ENCODE peak calls at places on chromosomes 5 and 9, in ten cellular contexts. B is AG04449, X is heart right ventricle, V is D341Med, W is NCI-H2081, I is M059J, U is fibroblast of the conjunctiva, N is stomach, Z is activated gamma-delta T cell, T is WTC11. D is an unnamed sample.

GRCh38 chr9:136667940-136668760 is 5.4 kb downstream of the EGFL7 start:
- DNase-seq in B (no peak), X (no peak), V (no peak), W (no peak), I (no peak), U (no peak), N (no peak), Z (no peak), T (no peak), D (no peak)

GRCh38 chr5:9207820-9208418 is 338.0 kb downstream of the SEMA5A start:
- DNase-seq in B (no peak), X (no peak), V (no peak), W (peak), I (peak), U (peak), N (no peak), Z (no peak), T (no peak), D (peak)

GRCh38 chr9:92188969-92189781 is 74.0 kb upstream of the SPTLC1 start:
- DNase-seq in B (no peak), X (no peak), V (no peak), W (no peak), I (no peak), U (no peak), N (no peak), Z (no peak), T (no peak), D (no peak)

GRCh38 chr5:98573834-98574233 is 199.6 kb upstream of the RGMB start:
- DNase-seq in B (no peak), X (no peak), V (no peak), W (no peak), I (no peak), U (no peak), N (no peak), Z (no peak), T (no peak), D (no peak)

GRCh38 chr9:69542942-69543704 is 129.0 kb downstream of the APBA1 start:
- DNase-seq in B (no peak), X (peak), V (peak), W (peak), I (no peak), U (no peak), N (no peak), Z (no peak), T (peak), D (peak)

GRCh38 chr9:104386425-104387069 is 117.5 kb upstream of the OR13F1 start:
- DNase-seq in B (peak), X (no peak), V (peak), W (peak), I (peak), U (peak), N (no peak), Z (no peak), T (no peak), D (peak)

GRCh38 chr5:157280927-157281326 is 15.0 kb downstream of the CYFIP2 start:
- DNase-seq in B (peak), X (no peak), V (no peak), W (no peak), I (no peak), U (peak), N (no peak), Z (no peak), T (no peak), D (no peak)

GRCh38 chr5:17258429-17258828 is 41.0 kb downstream of the BASP1 start:
- DNase-seq in B (no peak), X (no peak), V (no peak), W (no peak), I (peak), U (no peak), N (no peak), Z (no peak), T (no peak), D (no peak)

GRCh38 chr5:162214551-162214950 is 147.0 kb downstream of the GABRG2 start:
- DNase-seq in B (no peak), X (no peak), V (no peak), W (no peak), I (no peak), U (no peak), N (no peak), Z (no peak), T (no peak), D (no peak)

GRCh38 chr5:179339081-179339480 is 6.2 kb downstream of the ADAMTS2 start:
- DNase-seq in B (no peak), X (no peak), V (no peak), W (no peak), I (no peak), U (no peak), N (no peak), Z (no peak), T (no peak), D (no peak)

GRCh38 chr5:80140496-80140895 is 105.3 kb downstream of the THBS4 start:
- DNase-seq in B (no peak), X (no peak), V (no peak), W (no peak), I (no peak), U (no peak), N (no peak), Z (no peak), T (no peak), D (no peak)

GRCh38 chr9:120307599-120307998 is 272.4 kb downstream of the CDK5RAP2 start:
- DNase-seq in B (no peak), X (no peak), V (no peak), W (no peak), I (no peak), U (no peak), N (no peak), Z (no peak), T (no peak), D (no peak)

GRCh38 chr5:112331892-112332291 is 87.2 kb downstream of the EPB41L4A start:
- DNase-seq in B (no peak), X (no peak), V (no peak), W (no peak), I (no peak), U (no peak), N (no peak), Z (no peak), T (no peak), D (no peak)

GRCh38 chr9:35114921-35115341 is 731 bp downstream of the ATOSB start:
- DNase-seq in B (no peak), X (peak), V (no peak), W (no peak), I (peak), U (peak), N (peak), Z (no peak), T (no peak), D (no peak)

GRCh38 chr9:122126340-122127333 is 32.9 kb downstream of the NDUFA8 start:
- DNase-seq in B (no peak), X (no peak), V (no peak), W (no peak), I (peak), U (no peak), N (no peak), Z (no peak), T (peak), D (peak)

GRCh38 chr5:50401337-50401736 is 39.8 kb downstream of the EMB start:
- DNase-seq in B (no peak), X (no peak), V (no peak), W (no peak), I (no peak), U (no peak), N (no peak), Z (no peak), T (no peak), D (no peak)

GRCh38 chr9:125700791-125701190 is 6.2 kb downstream of the MAPKAP1 start:
- DNase-seq in B (no peak), X (no peak), V (no peak), W (no peak), I (peak), U (no peak), N (no peak), Z (no peak), T (peak), D (peak)

GRCh38 chr5:159504857-159505304 is 174.6 kb upstream of the IL12B start:
- DNase-seq in B (no peak), X (peak), V (no peak), W (no peak), I (peak), U (peak), N (no peak), Z (no peak), T (no peak), D (no peak)

GRCh38 chr9:81028504-81028903 is 660.8 kb downstream of the TLE1 start:
- DNase-seq in B (peak), X (no peak), V (no peak), W (no peak), I (peak), U (peak), N (no peak), Z (no peak), T (no peak), D (peak)

GRCh38 chr9:91813261-91813795 is 136.7 kb downstream of the ROR2 start:
- DNase-seq in B (no peak), X (no peak), V (no peak), W (no peak), I (no peak), U (no peak), N (no peak), Z (no peak), T (no peak), D (no peak)

GRCh38 chr9:129011170-129011569 is 17.0 kb downstream of the SH3GLB2 start:
- DNase-seq in B (no peak), X (no peak), V (no peak), W (no peak), I (no peak), U (no peak), N (no peak), Z (no peak), T (no peak), D (no peak)